ENCODE peak calls at places on chromosomes 6 and 20, in four cellular contexts. One of them, this sample, is unnamed.

GRCh38 chr6:38588631-38589366 is 50.9 kb downstream of the BTBD9 start:
- DNase-seq in HL-60: no peak
- DNase-seq in GM12878: no peak
- DNase-seq in K562: no peak
- DNase-seq in this sample: no peak

GRCh38 chr6:157853902-157854481 is 30.9 kb downstream of the SNX9 start:
- DNase-seq in K562: no peak
- DNase-seq in GM12878: no peak
- DNase-seq in HL-60: no peak
- DNase-seq in this sample: no peak

GRCh38 chr6:150256618-150257272 is 112.1 kb upstream of the IYD start:
- DNase-seq in GM12878: no peak
- DNase-seq in HL-60: peak; percentile 36
- DNase-seq in K562: no peak
- DNase-seq in this sample: no peak

GRCh38 chr20:53825282-53825681 is 231.6 kb upstream of the ZNF217 start:
- DNase-seq in HL-60: no peak
- DNase-seq in GM12878: no peak
- DNase-seq in K562: no peak
- DNase-seq in this sample: no peak

GRCh38 chr6:16481680-16482079 is 243.3 kb downstream of the GMPR start:
- DNase-seq in K562: no peak
- DNase-seq in GM12878: no peak
- DNase-seq in HL-60: no peak
- DNase-seq in this sample: no peak

GRCh38 chr20:11130554-11131166 is 456.9 kb upstream of the JAG1 start:
- DNase-seq in K562: no peak
- DNase-seq in HL-60: no peak
- DNase-seq in GM12878: peak; percentile 41
- DNase-seq in this sample: no peak

GRCh38 chr20:63140683-63141433 is 75.1 kb downstream of the YTHDF1 start:
- DNase-seq in GM12878: no peak
- DNase-seq in K562: no peak
- DNase-seq in HL-60: no peak
- DNase-seq in this sample: no peak

GRCh38 chr6:29628419-29629281 is 4.3 kb downstream of the GABBR1 start:
- DNase-seq in HL-60: no peak
- DNase-seq in K562: peak; percentile 89
- DNase-seq in GM12878: no peak
- DNase-seq in this sample: peak; percentile 68

GRCh38 chr20:44576297-44576696 is 6.1 kb upstream of the PKIG start:
- DNase-seq in HL-60: peak; percentile 67
- DNase-seq in GM12878: no peak
- DNase-seq in K562: peak; percentile 18
- DNase-seq in this sample: no peak

GRCh38 chr20:59948828-59949720 is 8.9 kb downstream of the FAM217B start:
- DNase-seq in GM12878: no peak
- DNase-seq in K562: peak; percentile 10
- DNase-seq in HL-60: no peak
- DNase-seq in this sample: no peak

GRCh38 chr6:95686272-95686671 is 108.9 kb downstream of the MANEA start:
- DNase-seq in GM12878: no peak
- DNase-seq in HL-60: no peak
- DNase-seq in K562: no peak
- DNase-seq in this sample: no peak

GRCh38 chr6:6405997-6406699 is 85.7 kb upstream of the F13A1 start:
- DNase-seq in GM12878: no peak
- DNase-seq in K562: no peak
- DNase-seq in HL-60: no peak
- DNase-seq in this sample: no peak

GRCh38 chr20:2713285-2713684 is 20.7 kb downstream of the EBF4 start:
- DNase-seq in HL-60: no peak
- DNase-seq in K562: no peak
- DNase-seq in GM12878: no peak
- DNase-seq in this sample: no peak

GRCh38 chr6:46078294-46078693 is 51.5 kb upstream of the ENPP4 start:
- DNase-seq in K562: no peak
- DNase-seq in GM12878: no peak
- DNase-seq in HL-60: no peak
- DNase-seq in this sample: no peak

GRCh38 chr6:147738089-147738488 is 229.6 kb downstream of the SAMD5 start:
- DNase-seq in K562: no peak
- DNase-seq in HL-60: no peak
- DNase-seq in GM12878: no peak
- DNase-seq in this sample: no peak

GRCh38 chr6:16334671-16335070 is 96.3 kb downstream of the GMPR start:
- DNase-seq in HL-60: peak; percentile 66
- DNase-seq in GM12878: no peak
- DNase-seq in K562: no peak
- DNase-seq in this sample: no peak

GRCh38 chr6:158797331-158798202 is 21.6 kb downstream of the EZR start:
- DNase-seq in GM12878: no peak
- DNase-seq in K562: no peak
- DNase-seq in HL-60: no peak
- DNase-seq in this sample: no peak

GRCh38 chr6:112620832-112621569 is 273.9 kb downstream of the RFPL4B start:
- DNase-seq in K562: peak; percentile 15
- DNase-seq in GM12878: no peak
- DNase-seq in HL-60: no peak
- DNase-seq in this sample: no peak

GRCh38 chr6:105326838-105327745 is 75.8 kb downstream of the PREP start:
- DNase-seq in GM12878: no peak
- DNase-seq in HL-60: no peak
- DNase-seq in K562: no peak
- DNase-seq in this sample: no peak

GRCh38 chr6:136016228-136017225 is 165.0 kb downstream of the PDE7B start:
- DNase-seq in GM12878: no peak
- DNase-seq in K562: no peak
- DNase-seq in HL-60: no peak
- DNase-seq in this sample: no peak

GRCh38 chr20:62117362-62117646 is 5.0 kb upstream of the LSM14B start:
- DNase-seq in K562: no peak
- DNase-seq in GM12878: no peak
- DNase-seq in HL-60: no peak
- DNase-seq in this sample: no peak

GRCh38 chr20:23163562-23163961 is 77.4 kb upstream of the CD93 start:
- DNase-seq in HL-60: no peak
- DNase-seq in K562: no peak
- DNase-seq in GM12878: no peak
- DNase-seq in this sample: no peak

GRCh38 chr20:49100934-49101333 is 54.8 kb downstream of the CSE1L start:
- DNase-seq in GM12878: no peak
- DNase-seq in K562: no peak
- DNase-seq in HL-60: no peak
- DNase-seq in this sample: no peak

GRCh38 chr6:2848851-2849250 is 7.2 kb upstream of the SERPINB1 start:
- DNase-seq in HL-60: no peak
- DNase-seq in K562: peak; percentile 63
- DNase-seq in GM12878: no peak
- DNase-seq in this sample: no peak

GRCh38 chr20:45872626-45873025 is 8.4 kb upstream of the ZSWIM1 start:
- DNase-seq in K562: no peak
- DNase-seq in HL-60: no peak
- DNase-seq in GM12878: no peak
- DNase-seq in this sample: no peak

GRCh38 chr6:140879861-140880260 is 1252.9 kb upstream of the GJE1 start:
- DNase-seq in K562: no peak
- DNase-seq in HL-60: no peak
- DNase-seq in GM12878: no peak
- DNase-seq in this sample: no peak

GRCh38 chr6:27251672-27252251 is 4.3 kb downstream of the PRSS16 start:
- DNase-seq in GM12878: peak; percentile 40
- DNase-seq in K562: peak; percentile 96
- DNase-seq in HL-60: peak; percentile 29
- DNase-seq in this sample: peak; percentile 56

GRCh38 chr6:37038297-37039198 is 33.1 kb downstream of the FGD2 start:
- DNase-seq in GM12878: no peak
- DNase-seq in K562: peak; percentile 75
- DNase-seq in HL-60: no peak
- DNase-seq in this sample: no peak

GRCh38 chr20:11843289-11843688 is 74.4 kb upstream of the BTBD3 start:
- DNase-seq in HL-60: no peak
- DNase-seq in GM12878: no peak
- DNase-seq in K562: no peak
- DNase-seq in this sample: no peak

GRCh38 chr6:44234101-44235090 is 11.0 kb downstream of the SLC29A1 start:
- DNase-seq in HL-60: no peak
- DNase-seq in K562: peak; percentile 85
- DNase-seq in GM12878: no peak
- DNase-seq in this sample: no peak

GRCh38 chr6:4270799-4271198 is 135.4 kb upstream of the ECI2 start:
- DNase-seq in HL-60: no peak
- DNase-seq in K562: no peak
- DNase-seq in GM12878: no peak
- DNase-seq in this sample: no peak

GRCh38 chr6:127366281-127367022 is 23.0 kb upstream of the ECHDC1 start:
- DNase-seq in HL-60: no peak
- DNase-seq in GM12878: no peak
- DNase-seq in K562: peak; percentile 50
- DNase-seq in this sample: no peak

GRCh38 chr6:7976485-7977010 is 66.0 kb upstream of the TXNDC5 start:
- DNase-seq in HL-60: no peak
- DNase-seq in K562: no peak
- DNase-seq in GM12878: no peak
- DNase-seq in this sample: no peak

GRCh38 chr20:13874269-13875158 is 89.7 kb downstream of the NDUFAF5 start:
- DNase-seq in K562: no peak
- DNase-seq in GM12878: no peak
- DNase-seq in HL-60: no peak
- DNase-seq in this sample: no peak

GRCh38 chr20:13873814-13874213 is 89.0 kb downstream of the NDUFAF5 start:
- DNase-seq in HL-60: no peak
- DNase-seq in GM12878: no peak
- DNase-seq in K562: no peak
- DNase-seq in this sample: no peak

GRCh38 chr20:13865825-13866351 is 81.1 kb downstream of the NDUFAF5 start:
- DNase-seq in K562: no peak
- DNase-seq in GM12878: no peak
- DNase-seq in HL-60: peak; percentile 76
- DNase-seq in this sample: no peak

GRCh38 chr20:13868331-13868730 is 83.5 kb downstream of the NDUFAF5 start:
- DNase-seq in K562: no peak
- DNase-seq in HL-60: peak; percentile 87
- DNase-seq in GM12878: no peak
- DNase-seq in this sample: no peak

GRCh38 chr20:13870349-13870748 is 85.5 kb downstream of the NDUFAF5 start:
- DNase-seq in HL-60: no peak
- DNase-seq in K562: peak; percentile 6
- DNase-seq in GM12878: no peak
- DNase-seq in this sample: no peak
- TF ChIP-seq SPI1 in HL-60: peak; percentile 85
- TF ChIP-seq SPI1 in K562: no peak
- TF ChIP-seq SPI1 in GM12878: no peak
- TF ChIP-seq SPI1 in this sample: no peak

DNA sequence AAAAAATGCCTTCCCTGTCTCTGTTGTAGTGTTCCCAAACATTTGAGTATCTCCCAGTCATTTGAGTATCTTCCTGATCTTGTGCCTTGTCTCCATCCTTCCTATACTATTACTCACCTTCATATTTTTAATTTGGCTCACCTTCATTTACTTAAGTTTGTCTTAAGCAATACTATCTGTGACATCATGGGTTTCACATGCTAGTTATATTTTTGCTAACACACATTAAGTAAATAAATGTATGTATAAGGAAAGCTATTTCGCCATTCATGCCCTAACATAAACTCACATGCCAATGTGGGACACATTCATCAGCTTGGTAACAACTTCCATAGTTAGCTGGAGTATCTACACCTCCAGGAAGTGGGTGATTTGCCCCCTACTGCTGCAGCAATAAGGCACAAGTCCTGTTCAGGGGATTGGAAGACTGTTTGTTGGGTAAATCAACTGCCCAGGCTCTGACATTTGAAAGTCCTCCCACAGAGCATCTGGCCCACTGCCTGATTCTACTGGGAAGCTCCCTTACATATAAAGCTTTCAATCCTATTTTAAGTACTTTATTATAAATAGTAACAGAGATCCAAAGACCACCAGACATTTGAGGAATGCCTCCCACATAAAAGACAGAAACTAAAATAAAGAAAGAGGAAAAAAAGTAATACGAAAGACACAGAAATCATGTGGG is 132.3 kb downstream of the ISM1 start:
- DNase-seq in HL-60: no peak
- DNase-seq in GM12878: no peak
- DNase-seq in K562: no peak
- DNase-seq in this sample: no peak
- TF ChIP-seq SPI1 in HL-60: no peak
- TF ChIP-seq SPI1 in GM12878: no peak
- TF ChIP-seq SPI1 in K562: no peak
- TF ChIP-seq SPI1 in this sample: no peak

DNA sequence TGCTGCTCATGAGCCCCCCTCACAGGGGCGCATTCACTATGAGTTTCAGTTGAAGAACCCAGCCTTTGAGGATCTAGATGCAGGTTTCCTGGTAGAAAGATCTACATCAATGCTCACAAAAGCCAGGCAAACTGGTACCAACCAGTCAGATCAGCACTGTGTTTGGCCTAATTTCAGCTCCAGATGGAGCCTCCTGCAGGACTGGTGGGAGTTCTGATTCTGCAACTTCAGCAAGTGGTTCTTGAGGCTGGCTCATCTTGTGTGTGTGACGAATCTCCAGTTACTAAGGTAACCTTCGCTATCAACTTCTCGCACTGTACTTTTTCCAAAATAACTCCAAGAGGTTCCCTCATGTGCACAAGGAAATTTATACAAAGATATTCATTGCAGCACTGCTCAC is 118.8 kb downstream of the ZMYND8 start:
- DNase-seq in GM12878: no peak
- DNase-seq in HL-60: no peak
- DNase-seq in K562: no peak
- DNase-seq in this sample: no peak
- TF ChIP-seq SPI1 in GM12878: no peak
- TF ChIP-seq SPI1 in HL-60: no peak
- TF ChIP-seq SPI1 in K562: no peak
- TF ChIP-seq SPI1 in this sample: no peak

DNA sequence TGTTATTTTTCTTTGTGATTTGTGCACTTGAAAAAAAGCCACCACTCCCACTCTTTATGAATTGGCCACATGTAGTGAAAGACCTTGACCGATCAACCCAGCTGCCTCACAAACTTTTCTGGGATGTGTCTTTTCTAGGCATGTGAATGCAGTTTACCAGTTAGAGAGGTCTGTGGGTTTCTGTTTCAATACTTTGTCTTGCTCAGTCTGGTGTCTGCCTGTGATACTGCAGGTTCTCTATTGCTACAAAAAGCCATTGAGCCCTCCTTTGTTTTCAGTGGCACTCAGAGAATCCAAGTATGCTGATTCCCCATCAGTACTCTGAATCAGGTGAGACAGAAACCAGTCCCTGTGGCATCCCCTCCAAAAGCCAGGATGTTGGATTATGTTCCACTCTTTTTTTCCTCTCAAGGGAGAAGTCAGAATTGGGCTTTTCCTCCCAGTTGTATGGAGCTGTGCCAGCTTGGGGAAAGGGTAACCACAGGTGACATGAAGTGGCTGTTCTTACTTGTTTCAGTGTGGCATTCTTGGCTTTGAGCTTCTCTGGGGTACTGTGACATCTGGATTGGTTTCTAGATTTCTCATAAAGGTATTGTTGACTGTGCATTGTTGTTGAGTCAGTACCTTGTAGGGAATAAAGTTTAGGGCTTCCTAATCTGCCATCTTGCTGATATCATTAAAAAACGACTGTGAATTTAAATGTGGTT is 26.3 kb upstream of the ZFP64 start:
- DNase-seq in HL-60: no peak
- DNase-seq in K562: no peak
- DNase-seq in GM12878: no peak
- DNase-seq in this sample: no peak
- TF ChIP-seq SPI1 in HL-60: no peak
- TF ChIP-seq SPI1 in K562: no peak
- TF ChIP-seq SPI1 in GM12878: no peak
- TF ChIP-seq SPI1 in this sample: no peak

This sample was measured in GM12891.